ENCODE peak calls at places on chromosomes 1 and 21, in seven cellular contexts. One of them, this sample, is unnamed.

GRCh38 chr1:214229736-214230135 is 51.2 kb upstream of the SMYD2 start:
- DNase-seq in ovary: no peak
- DNase-seq in uterus: no peak
- DNase-seq in keratinocyte: no peak
- DNase-seq in Karpas-422: no peak
- DNase-seq in breast epithelium: no peak
- DNase-seq in PC-9: no peak
- DNase-seq in this sample: no peak

GRCh38 chr1:162117039-162117816 is 47.7 kb downstream of the NOS1AP start:
- DNase-seq in keratinocyte: no peak
- DNase-seq in uterus: no peak
- DNase-seq in PC-9: no peak
- DNase-seq in Karpas-422: no peak
- DNase-seq in breast epithelium: no peak
- DNase-seq in ovary: no peak
- DNase-seq in this sample: no peak

GRCh38 chr21:18620421-18620820 is 216.8 kb upstream of the TMPRSS15 start:
- DNase-seq in uterus: no peak
- DNase-seq in breast epithelium: no peak
- DNase-seq in ovary: no peak
- DNase-seq in Karpas-422: no peak
- DNase-seq in PC-9: no peak
- DNase-seq in keratinocyte: no peak
- DNase-seq in this sample: no peak

GRCh38 chr1:207335695-207336363 is 14.4 kb downstream of the CD55 start:
- DNase-seq in PC-9: no peak
- DNase-seq in Karpas-422: peak; percentile 72
- DNase-seq in ovary: no peak
- DNase-seq in keratinocyte: no peak
- DNase-seq in uterus: no peak
- DNase-seq in breast epithelium: no peak
- DNase-seq in this sample: no peak

GRCh38 chr1:228782662-228783414 is 47.6 kb downstream of the RHOU start:
- DNase-seq in uterus: no peak
- DNase-seq in keratinocyte: no peak
- DNase-seq in PC-9: no peak
- DNase-seq in breast epithelium: no peak
- DNase-seq in ovary: no peak
- DNase-seq in Karpas-422: no peak
- DNase-seq in this sample: no peak

GRCh38 chr1:46394108-46394871 is at the start of gene FAAH:
- DNase-seq in Karpas-422: no peak
- DNase-seq in breast epithelium: no peak
- DNase-seq in ovary: peak; percentile 71
- DNase-seq in keratinocyte: no peak
- DNase-seq in PC-9: peak; percentile 82
- DNase-seq in uterus: peak; percentile 59
- DNase-seq in this sample: no peak

GRCh38 chr1:181073638-181074037 is 14.9 kb upstream of the IER5 start:
- DNase-seq in breast epithelium: no peak
- DNase-seq in keratinocyte: no peak
- DNase-seq in ovary: no peak
- DNase-seq in PC-9: peak; percentile 66
- DNase-seq in Karpas-422: no peak
- DNase-seq in uterus: no peak
- DNase-seq in this sample: no peak

GRCh38 chr1:186102559-186103148 is 272.4 kb downstream of the TPR start:
- DNase-seq in breast epithelium: no peak
- DNase-seq in uterus: no peak
- DNase-seq in Karpas-422: no peak
- DNase-seq in keratinocyte: no peak
- DNase-seq in PC-9: peak; percentile 26
- DNase-seq in ovary: peak; percentile 20
- DNase-seq in this sample: no peak

GRCh38 chr1:65420590-65421340 is at the start of the genes LEPR and LEPROT:
- DNase-seq in uterus: no peak
- DNase-seq in PC-9: no peak
- DNase-seq in ovary: no peak
- DNase-seq in keratinocyte: no peak
- DNase-seq in breast epithelium: peak; percentile 26
- DNase-seq in Karpas-422: no peak
- DNase-seq in this sample: no peak

GRCh38 chr21:36756527-36756926 is 57.6 kb downstream of the SIM2 start:
- DNase-seq in uterus: no peak
- DNase-seq in PC-9: no peak
- DNase-seq in breast epithelium: no peak
- DNase-seq in keratinocyte: no peak
- DNase-seq in Karpas-422: no peak
- DNase-seq in ovary: no peak
- DNase-seq in this sample: no peak

GRCh38 chr1:6501414-6501813 is 9.9 kb upstream of the PLEKHG5 start:
- DNase-seq in Karpas-422: no peak
- DNase-seq in uterus: no peak
- DNase-seq in PC-9: no peak
- DNase-seq in breast epithelium: no peak
- DNase-seq in ovary: no peak
- DNase-seq in keratinocyte: no peak
- DNase-seq in this sample: no peak

GRCh38 chr1:246320286-246320685 is 186.8 kb downstream of the SMYD3 start:
- DNase-seq in Karpas-422: no peak
- DNase-seq in keratinocyte: no peak
- DNase-seq in breast epithelium: no peak
- DNase-seq in uterus: no peak
- DNase-seq in ovary: no peak
- DNase-seq in PC-9: no peak
- DNase-seq in this sample: no peak

GRCh38 chr1:226149806-226150205 is 36.7 kb downstream of the ACBD3 start:
- DNase-seq in PC-9: no peak
- DNase-seq in Karpas-422: peak; percentile 54
- DNase-seq in ovary: no peak
- DNase-seq in uterus: no peak
- DNase-seq in keratinocyte: no peak
- DNase-seq in breast epithelium: no peak
- DNase-seq in this sample: no peak

GRCh38 chr1:2148691-2149090 is 45.9 kb downstream of the FAAP20 start:
- DNase-seq in ovary: no peak
- DNase-seq in PC-9: no peak
- DNase-seq in keratinocyte: no peak
- DNase-seq in Karpas-422: no peak
- DNase-seq in breast epithelium: no peak
- DNase-seq in uterus: no peak
- DNase-seq in this sample: no peak

GRCh38 chr21:42174173-42174572 is 44.8 kb upstream of the ABCG1 start:
- DNase-seq in keratinocyte: no peak
- DNase-seq in uterus: no peak
- DNase-seq in PC-9: no peak
- DNase-seq in breast epithelium: peak; percentile 15
- DNase-seq in ovary: no peak
- DNase-seq in Karpas-422: peak; percentile 84
- DNase-seq in this sample: no peak

GRCh38 chr21:32524010-32524719 is 61.2 kb downstream of the TCP10L start:
- DNase-seq in breast epithelium: no peak
- DNase-seq in keratinocyte: no peak
- DNase-seq in uterus: peak; percentile 41
- DNase-seq in ovary: no peak
- DNase-seq in PC-9: peak; percentile 9
- DNase-seq in Karpas-422: no peak
- DNase-seq in this sample: no peak

GRCh38 chr1:75937034-75937433 is 4.8 kb upstream of the ASB17 start:
- DNase-seq in keratinocyte: no peak
- DNase-seq in Karpas-422: no peak
- DNase-seq in ovary: no peak
- DNase-seq in uterus: no peak
- DNase-seq in PC-9: no peak
- DNase-seq in breast epithelium: no peak
- DNase-seq in this sample: no peak

GRCh38 chr1:66315675-66316074 is 218.3 kb upstream of the SGIP1 start:
- DNase-seq in keratinocyte: peak; percentile 32
- DNase-seq in uterus: no peak
- DNase-seq in Karpas-422: no peak
- DNase-seq in PC-9: peak; percentile 55
- DNase-seq in breast epithelium: no peak
- DNase-seq in ovary: no peak
- DNase-seq in this sample: no peak

GRCh38 chr1:242225770-242226573 is 227.1 kb upstream of the MAP1LC3C start:
- DNase-seq in Karpas-422: no peak
- DNase-seq in keratinocyte: no peak
- DNase-seq in breast epithelium: no peak
- DNase-seq in uterus: no peak
- DNase-seq in PC-9: no peak
- DNase-seq in ovary: no peak
- DNase-seq in this sample: no peak

GRCh38 chr1:241079018-241079417 is 278.0 kb downstream of the RGS7 start:
- DNase-seq in breast epithelium: no peak
- DNase-seq in uterus: no peak
- DNase-seq in Karpas-422: no peak
- DNase-seq in PC-9: no peak
- DNase-seq in keratinocyte: no peak
- DNase-seq in ovary: no peak
- DNase-seq in this sample: no peak

GRCh38 chr1:225911207-225912130 is 12.6 kb downstream of the PYCR2 start:
- DNase-seq in uterus: peak; percentile 74
- DNase-seq in keratinocyte: no peak
- DNase-seq in Karpas-422: no peak
- DNase-seq in ovary: peak; percentile 82
- DNase-seq in PC-9: peak; percentile 30
- DNase-seq in breast epithelium: no peak
- DNase-seq in this sample: peak; percentile 76

GRCh38 chr1:159439422-159439821 is at the start of gene OR10J1:
- DNase-seq in PC-9: no peak
- DNase-seq in ovary: no peak
- DNase-seq in breast epithelium: no peak
- DNase-seq in uterus: no peak
- DNase-seq in keratinocyte: no peak
- DNase-seq in Karpas-422: no peak
- DNase-seq in this sample: no peak

GRCh38 chr1:159444507-159444906 is 5.0 kb downstream of the OR10J1 start:
- DNase-seq in PC-9: no peak
- DNase-seq in uterus: no peak
- DNase-seq in keratinocyte: no peak
- DNase-seq in breast epithelium: no peak
- DNase-seq in ovary: no peak
- DNase-seq in Karpas-422: no peak
- DNase-seq in this sample: no peak

GRCh38 chr1:159441360-159441759 is 1.8 kb downstream of the OR10J1 start:
- DNase-seq in ovary: no peak
- DNase-seq in uterus: no peak
- DNase-seq in keratinocyte: no peak
- DNase-seq in PC-9: no peak
- DNase-seq in breast epithelium: no peak
- DNase-seq in Karpas-422: no peak
- DNase-seq in this sample: no peak

GRCh38 chr1:159442428-159442827 is 2.9 kb downstream of the OR10J1 start:
- DNase-seq in ovary: no peak
- DNase-seq in PC-9: no peak
- DNase-seq in Karpas-422: no peak
- DNase-seq in keratinocyte: no peak
- DNase-seq in breast epithelium: no peak
- DNase-seq in uterus: no peak
- DNase-seq in this sample: no peak

DNA sequence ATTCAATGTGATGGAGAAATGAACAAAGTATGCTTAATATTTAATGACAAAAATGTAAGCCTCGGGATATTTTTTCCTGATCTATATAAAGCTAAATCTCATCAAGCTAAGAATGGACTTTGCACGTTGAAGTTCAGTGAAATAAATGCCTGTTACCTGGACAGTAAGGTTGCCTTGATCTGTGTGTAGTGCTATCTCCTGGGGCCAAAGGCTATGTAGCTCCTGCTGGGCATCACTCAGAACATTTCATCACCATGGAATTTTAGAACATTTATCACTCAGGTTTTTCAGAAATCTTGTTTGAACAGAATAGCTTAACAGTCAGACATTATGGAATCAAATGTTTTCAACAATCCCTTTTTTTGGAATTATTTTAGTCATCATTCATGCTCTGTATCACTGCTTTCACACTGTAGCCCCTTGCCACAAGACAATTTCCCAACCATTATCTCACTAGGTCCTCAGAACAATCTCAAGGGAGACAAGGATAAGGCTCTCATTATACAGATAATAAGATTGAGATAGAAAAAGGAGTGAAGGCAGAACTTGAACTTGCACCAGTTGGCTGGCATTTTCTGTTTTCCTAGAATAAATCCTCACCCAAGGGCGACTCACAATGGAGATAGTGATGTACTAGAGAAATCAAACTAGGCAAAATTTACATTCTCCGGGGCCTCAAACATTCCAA is 3.7 kb downstream of the OR10J1 start:
- DNase-seq in PC-9: no peak
- DNase-seq in breast epithelium: no peak
- DNase-seq in Karpas-422: no peak
- DNase-seq in ovary: no peak
- DNase-seq in keratinocyte: no peak
- DNase-seq in uterus: no peak
- DNase-seq in this sample: no peak
- H3K9me3 ChIP-seq in PC-9: no peaks in the 10 kb centered on the region
- H3K9me3 ChIP-seq in breast epithelium: peaks cover 6% of the 10 kb centered on the region
- H3K9me3 ChIP-seq in Karpas-422: no peaks in the 10 kb centered on the region
- H3K9me3 ChIP-seq in ovary: no peaks in the 10 kb centered on the region
- H3K9me3 ChIP-seq in keratinocyte: no peaks in the 10 kb centered on the region
- H3K9me3 ChIP-seq in uterus: no peaks in the 10 kb centered on the region
- H3K9me3 ChIP-seq in this sample: no peaks in the 10 kb centered on the region

GRCh38 chr1:52216907-52217458 is 75.1 kb downstream of the ZFYVE9 start:
- DNase-seq in breast epithelium: no peak
- DNase-seq in uterus: no peak
- DNase-seq in PC-9: no peak
- DNase-seq in keratinocyte: no peak
- DNase-seq in ovary: no peak
- DNase-seq in Karpas-422: no peak
- DNase-seq in this sample: no peak
- H3K9me3 ChIP-seq in breast epithelium: peaks cover 23% of the 10 kb centered on the region
- H3K9me3 ChIP-seq in uterus: no peaks in the 10 kb centered on the region
- H3K9me3 ChIP-seq in PC-9: peaks cover 20% of the 10 kb centered on the region
- H3K9me3 ChIP-seq in keratinocyte: peaks cover 10% of the 10 kb centered on the region
- H3K9me3 ChIP-seq in ovary: no peaks in the 10 kb centered on the region
- H3K9me3 ChIP-seq in Karpas-422: peaks cover 13% of the 10 kb centered on the region
- H3K9me3 ChIP-seq in this sample: peaks cover 12% of the 10 kb centered on the region

GRCh38 chr21:25297117-25297516 is 310.2 kb downstream of the MRPL39 start:
- DNase-seq in breast epithelium: no peak
- DNase-seq in ovary: no peak
- DNase-seq in Karpas-422: no peak
- DNase-seq in uterus: no peak
- DNase-seq in PC-9: no peak
- DNase-seq in keratinocyte: no peak
- DNase-seq in this sample: no peak
- H3K9me3 ChIP-seq in breast epithelium: no peaks in the 10 kb centered on the region
- H3K9me3 ChIP-seq in ovary: no peaks in the 10 kb centered on the region
- H3K9me3 ChIP-seq in Karpas-422: no peaks in the 10 kb centered on the region
- H3K9me3 ChIP-seq in uterus: no peaks in the 10 kb centered on the region
- H3K9me3 ChIP-seq in PC-9: no peaks in the 10 kb centered on the region
- H3K9me3 ChIP-seq in keratinocyte: no peaks in the 10 kb centered on the region
- H3K9me3 ChIP-seq in this sample: no peaks in the 10 kb centered on the region

DNA sequence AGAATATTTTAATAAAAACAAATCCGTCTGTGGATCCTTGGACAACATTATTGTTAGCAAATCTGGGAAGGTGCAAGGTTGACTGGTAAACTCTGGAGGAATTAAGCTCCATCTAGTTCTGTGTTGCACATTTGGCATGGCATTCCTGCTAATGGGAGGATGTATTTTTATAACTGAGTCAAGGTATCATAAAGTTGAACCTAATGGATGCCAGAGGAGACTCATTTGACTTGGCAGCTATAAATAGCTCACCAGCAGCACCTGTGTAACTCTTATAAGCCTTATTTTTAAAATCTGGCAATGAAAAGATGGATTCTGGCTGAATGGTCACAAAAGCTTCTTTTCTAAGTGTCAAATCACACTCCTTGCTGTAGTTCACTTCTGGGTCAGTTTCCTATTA is 118.5 kb upstream of the ADAMTS5 start:
- DNase-seq in uterus: no peak
- DNase-seq in Karpas-422: no peak
- DNase-seq in ovary: no peak
- DNase-seq in breast epithelium: no peak
- DNase-seq in keratinocyte: no peak
- DNase-seq in PC-9: no peak
- DNase-seq in this sample: no peak
- H3K9me3 ChIP-seq in uterus: no peaks in the 10 kb centered on the region
- H3K9me3 ChIP-seq in Karpas-422: peaks cover 27% of the 10 kb centered on the region
- H3K9me3 ChIP-seq in ovary: no peaks in the 10 kb centered on the region
- H3K9me3 ChIP-seq in breast epithelium: no peaks in the 10 kb centered on the region
- H3K9me3 ChIP-seq in keratinocyte: no peaks in the 10 kb centered on the region
- H3K9me3 ChIP-seq in PC-9: no peaks in the 10 kb centered on the region
- H3K9me3 ChIP-seq in this sample: peaks cover 2% of the 10 kb centered on the region